ENCODE peak calls at places on chromosome 20, in six cellular contexts. N, Q, M, P, X and Z are unnamed samples.

GRCh38 chr20:24964518-24964838 is 15.4 kb downstream of the CST7 start:
- DNase-seq in P (no peak), X (no peak), Q (no peak), N (no peak), M (no peak), Z (no peak)

GRCh38 chr20:53660078-53660909 is 66.7 kb upstream of the ZNF217 start:
- DNase-seq in X (no peak), M (peak), Q (peak), N (no peak), P (no peak), Z (no peak)

GRCh38 chr20:36957875-36958667 is 6.6 kb upstream of the SAMHD1 start:
- DNase-seq in Q (no peak), X (no peak), M (no peak), N (no peak), P (no peak), Z (no peak)

GRCh38 chr20:48295445-48295903 is 510.2 kb upstream of the SULF2 start:
- DNase-seq in M (no peak), X (peak), P (peak), Q (no peak), N (no peak), Z (no peak)

GRCh38 chr20:53224851-53225250 is 252.7 kb downstream of the TSHZ2 start:
- DNase-seq in X (no peak), P (no peak), N (no peak), Q (no peak), M (no peak), Z (no peak)

GRCh38 chr20:41361757-41362747 is 4.6 kb downstream of the EMILIN3 start:
- DNase-seq in P (no peak), M (no peak), X (no peak), N (no peak), Q (peak), Z (no peak)

GRCh38 chr20:32019563-32020463 is 9.6 kb downstream of the CCM2L start:
- DNase-seq in M (no peak), P (no peak), N (no peak), X (no peak), Q (no peak), Z (no peak)

GRCh38 chr20:63497946-63498935 is 642 bp downstream of the EEF1A2 start:
- DNase-seq in N (no peak), Q (no peak), P (peak), M (no peak), X (no peak), Z (no peak)

GRCh38 chr20:32149566-32150170 is 40.2 kb downstream of the TM9SF4 start:
- DNase-seq in P (no peak), X (no peak), Q (no peak), M (no peak), N (no peak), Z (no peak)

GRCh38 chr20:41137412-41138216 is at the start of gene PLCG1:
- DNase-seq in M (peak), P (peak), Q (peak), X (peak), N (peak), Z (peak)

GRCh38 chr20:54573838-54574237 is 98.4 kb downstream of the DOK5 start:
- DNase-seq in P (no peak), Q (no peak), X (no peak), M (no peak), N (no peak), Z (no peak)

GRCh38 chr20:23200914-23201313 is 114.8 kb upstream of the CD93 start:
- DNase-seq in X (peak), Q (no peak), N (no peak), P (peak), M (no peak), Z (peak)

GRCh38 chr20:444862-445426 is 17.4 kb downstream of the TBC1D20 start:
- DNase-seq in M (no peak), Q (no peak), X (no peak), P (no peak), N (no peak), Z (no peak)

GRCh38 chr20:5654557-5654956 is 95.6 kb upstream of the SHLD1 start:
- DNase-seq in P (no peak), N (no peak), M (no peak), Q (no peak), X (no peak), Z (peak)

GRCh38 chr20:62258499-62259293 is 20.4 kb downstream of the OSBPL2 start:
- DNase-seq in P (peak), Q (no peak), N (no peak), X (no peak), M (no peak), Z (no peak)

GRCh38 chr20:56439784-56440291 is 27.8 kb downstream of the CASS4 start:
- DNase-seq in N (no peak), Q (no peak), M (peak), P (no peak), X (no peak), Z (no peak)

GRCh38 chr20:23967616-23967979 is 21.0 kb downstream of the GGTLC1 start:
- DNase-seq in Q (no peak), P (no peak), M (no peak), X (no peak), N (no peak), Z (no peak)

GRCh38 chr20:45347936-45348809 is at the start of gene SDC4:
- DNase-seq in P (peak), X (no peak), N (no peak), M (peak), Q (peak), Z (peak)

GRCh38 chr20:22452442-22453011 is 131.8 kb downstream of the FOXA2 start:
- DNase-seq in Q (no peak), P (no peak), N (no peak), M (no peak), X (no peak), Z (peak)

GRCh38 chr20:62902926-62903615 is 23.2 kb downstream of the DIDO1 start:
- DNase-seq in N (no peak), Q (no peak), M (no peak), P (no peak), X (no peak), Z (no peak)

GRCh38 chr20:64188682-64189529 is 24.7 kb downstream of the MYT1 start:
- DNase-seq in N (no peak), Q (no peak), P (no peak), M (no peak), X (peak), Z (peak)

GRCh38 chr20:13800728-13801134 is 15.9 kb downstream of the NDUFAF5 start:
- DNase-seq in M (no peak), N (no peak), X (no peak), P (peak), Q (peak), Z (peak)

GRCh38 chr20:44832724-44833123 is 22.4 kb upstream of the RIMS4 start:
- DNase-seq in P (no peak), M (no peak), Q (peak), X (no peak), N (no peak), Z (peak)

GRCh38 chr20:62704341-62704948 is 4.2 kb upstream of the NTSR1 start:
- DNase-seq in Q (peak), P (peak), N (no peak), M (no peak), X (no peak), Z (peak)

GRCh38 chr20:16922834-16923233 is 174.7 kb downstream of the OTOR start:
- DNase-seq in N (no peak), P (peak), Q (no peak), X (no peak), M (no peak), Z (peak)

GRCh38 chr20:22836211-22836610 is 198.9 kb upstream of the SSTR4 start:
- DNase-seq in P (no peak), M (no peak), X (no peak), N (no peak), Q (no peak), Z (no peak)

GRCh38 chr20:16128538-16129106 is 444.6 kb downstream of the KIF16B start:
- DNase-seq in Q (no peak), M (no peak), P (no peak), X (no peak), N (no peak), Z (no peak)

GRCh38 chr20:20360464-20360863 is 7.4 kb upstream of the INSM1 start:
- DNase-seq in M (peak), P (peak), N (peak), X (peak), Q (peak), Z (peak)

GRCh38 chr20:7770578-7770977 is 169.7 kb downstream of the HAO1 start:
- DNase-seq in M (peak), P (no peak), X (no peak), N (no peak), Q (no peak), Z (peak)

GRCh38 chr20:24382330-24382729 is 87.1 kb upstream of the SYNDIG1 start:
- DNase-seq in X (no peak), N (no peak), Q (peak), M (no peak), P (no peak), Z (no peak)

GRCh38 chr20:62822788-62823651 is 6.2 kb downstream of the COL9A3 start:
- DNase-seq in Q (peak), M (peak), P (peak), N (no peak), X (peak), Z (peak)

GRCh38 chr20:57432874-57433491 is 41.8 kb downstream of the RBM38 start:
- DNase-seq in P (no peak), N (no peak), M (peak), X (no peak), Q (no peak), Z (no peak)

GRCh38 chr20:9514461-9515210 is at the start of gene LAMP5:
- DNase-seq in N (no peak), M (no peak), P (peak), Q (peak), X (peak), Z (no peak)

GRCh38 chr20:2519115-2519815 is 10.6 kb upstream of the ZNF343 start:
- DNase-seq in Q (no peak), N (no peak), X (no peak), M (no peak), P (no peak), Z (no peak)

GRCh38 chr20:60258255-60258863 is 300.1 kb downstream of the CDH26 start:
- DNase-seq in X (no peak), M (no peak), Q (no peak), P (no peak), N (no peak), Z (peak)